ENCODE peak calls at places on chromosomes 3 and 15, in five cellular contexts. F is astrocyte, L is heart left ventricle, N is thyroid gland, A is fibroblast of lung. M is an unnamed sample.

GRCh38 chr15:59918994-59919951 is 84.8 kb upstream of the FOXB1 start:
- DNase-seq in A (peak; percentile 88), F (peak; percentile 81), L (no peak), N (no peak), M (no peak)

GRCh38 chr3:18657858-18658820 is 233.0 kb upstream of the SATB1 start:
- DNase-seq in F (no peak), N (no peak), A (no peak), L (no peak), M (no peak)

GRCh38 chr15:98942966-98943584 is 64.5 kb downstream of the PGPEP1L start:
- DNase-seq in A (peak; percentile 83), L (no peak), N (no peak), F (peak; percentile 78), M (no peak)

GRCh38 chr3:52406791-52407510 is 38.0 kb downstream of the SEMA3G start:
- DNase-seq in L (peak; percentile 24), A (no peak), F (no peak), N (no peak), M (no peak)

GRCh38 chr3:61253756-61254155 is 2.5 kb upstream of the FHIT start:
- DNase-seq in F (no peak), L (no peak), A (no peak), N (no peak), M (no peak)

GRCh38 chr3:155594836-155595235 is 150.0 kb downstream of the PLCH1 start:
- DNase-seq in N (no peak), F (no peak), A (no peak), L (no peak), M (no peak)

GRCh38 chr15:50979041-50979440 is 70.6 kb downstream of the AP4E1 start:
- DNase-seq in F (peak; percentile 79), N (no peak), A (peak; percentile 82), L (no peak), M (no peak)

GRCh38 chr3:15063238-15063637 is 1.9 kb downstream of the MRPS25 start:
- DNase-seq in N (peak; percentile 33), L (peak; percentile 37), F (no peak), A (no peak), M (peak; percentile 52)

GRCh38 chr15:45378149-45378912 is at the start of gene GATM:
- DNase-seq in F (peak; percentile 76), N (peak; percentile 78), L (peak; percentile 92), A (peak; percentile 85), M (peak; percentile 76)

GRCh38 chr15:77187751-77188464 is 117.0 kb upstream of the TSPAN3 start:
- DNase-seq in N (peak; percentile 8), A (peak; percentile 58), L (peak; percentile 50), F (peak; percentile 58), M (peak; percentile 47)

GRCh38 chr3:134040066-134040465 is 10.3 kb upstream of the SLCO2A1 start:
- DNase-seq in A (no peak), F (no peak), L (no peak), N (no peak), M (no peak)

GRCh38 chr3:45896956-45897355 is 10.6 kb downstream of the CCR9 start:
- DNase-seq in A (peak; percentile 71), F (peak; percentile 65), N (no peak), L (no peak), M (no peak)

GRCh38 chr15:49814709-49815108 is 193.9 kb downstream of the DTWD1 start:
- DNase-seq in A (no peak), N (no peak), L (no peak), F (no peak), M (no peak)

GRCh38 chr15:29939404-29939803 is 117.1 kb upstream of the TJP1 start:
- DNase-seq in N (no peak), L (no peak), A (peak; percentile 56), F (peak; percentile 36), M (no peak)

GRCh38 chr15:55246567-55246966 is 43.0 kb downstream of the RAB27A start:
- DNase-seq in F (no peak), N (no peak), L (no peak), A (no peak), M (no peak)

GRCh38 chr15:55245058-55245457 is 44.6 kb downstream of the RAB27A start:
- DNase-seq in A (no peak), F (no peak), L (no peak), N (no peak), M (no peak)

GRCh38 chr15:55247766-55248427 is 41.7 kb downstream of the RAB27A start:
- DNase-seq in A (no peak), N (no peak), F (no peak), L (no peak), M (no peak)

GRCh38 chr15:55248895-55249294 is 40.7 kb downstream of the RAB27A start:
- DNase-seq in L (no peak), F (no peak), N (no peak), A (no peak), M (no peak)

DNA sequence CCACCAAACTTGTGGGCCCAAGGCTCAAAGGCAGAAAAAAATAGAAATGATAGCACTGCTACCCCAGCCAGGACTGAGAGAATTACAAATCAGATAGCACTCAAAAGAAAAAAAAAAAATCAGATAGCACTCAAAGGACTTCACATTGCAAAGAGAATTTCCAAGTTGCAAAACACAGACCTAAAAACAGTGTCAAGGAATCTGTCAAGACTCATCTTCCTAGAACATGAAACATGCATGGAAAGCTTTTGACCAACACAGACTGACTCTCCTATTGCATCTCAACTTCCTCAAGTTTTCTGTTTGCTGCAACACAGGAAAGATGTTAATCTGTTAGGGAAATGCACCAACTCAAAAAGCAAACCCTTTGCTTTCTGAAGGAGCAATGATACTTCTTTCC is 42.3 kb downstream of the RAB27A start:
- DNase-seq in A (no peak), L (no peak), N (no peak), F (no peak), M (no peak)
- H3K4me1 ChIP-seq in A (no peaks in the 10 kb centered on the region), L (no peaks in the 10 kb centered on the region), N (no peaks in the 10 kb centered on the region), F (no peaks in the 10 kb centered on the region), M (peaks cover 3% of the 10 kb centered on the region)

GRCh38 chr3:13657660-13658435 is 108.9 kb downstream of the FBLN2 start:
- DNase-seq in F (no peak), L (peak; percentile 49), N (peak; percentile 52), A (no peak), M (peak; percentile 48)
- H3K4me3 ChIP-seq in F (no peak overlapping the region), L (no peak overlapping the region), N (no peak overlapping the region), A (no peak overlapping the region), M (no peak overlapping the region)

GRCh38 chr3:112382543-112383160 is 49.7 kb downstream of the CD200 start:
- DNase-seq in N (no peak), A (peak; percentile 47), L (no peak), F (peak; percentile 31), M (no peak)
- H3K27ac ChIP-seq in N (peak overlapping the region; percentile 46), A (no peak overlapping the region), L (no peak overlapping the region), F (no peak overlapping the region), M (no peak overlapping the region)

DNA sequence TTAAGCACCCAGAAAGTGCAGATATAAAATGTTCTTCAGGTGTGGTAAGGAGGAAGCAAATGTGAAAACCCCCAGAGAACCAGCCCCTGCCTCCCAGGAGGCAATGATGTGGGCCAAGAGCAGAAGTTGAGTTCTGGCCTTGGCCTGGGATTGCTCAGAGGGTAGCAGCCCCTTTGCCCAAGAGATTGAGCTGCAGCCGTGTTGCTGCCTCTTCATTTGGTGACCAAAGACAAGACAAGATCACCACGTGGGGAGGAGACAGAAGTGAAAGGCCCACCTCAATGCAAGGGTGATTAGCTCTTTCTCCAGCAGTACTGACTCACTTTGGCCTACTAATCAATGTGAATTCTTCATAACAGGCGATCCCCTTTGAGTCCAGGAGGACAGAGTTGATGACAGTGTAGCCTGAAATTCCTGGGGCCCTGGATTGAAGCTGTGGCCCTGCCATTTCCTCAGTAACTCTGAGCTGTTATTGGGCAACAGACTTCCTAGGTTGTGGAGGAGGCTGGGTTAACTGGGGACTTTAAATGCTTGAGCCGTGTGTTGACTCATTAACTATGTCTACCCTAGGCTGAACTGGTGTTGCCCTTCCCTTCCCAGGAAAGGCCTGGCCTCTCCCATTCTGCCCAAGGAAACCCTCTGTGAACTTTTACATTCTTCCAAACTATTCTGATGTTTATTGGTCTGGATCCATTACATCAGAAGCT is 86.5 kb downstream of the ST6GAL1 start:
- DNase-seq in A (peak; percentile 15), L (no peak), F (no peak), N (no peak), M (no peak)
- H3K4me1 ChIP-seq in A (no peaks in the 10 kb centered on the region), L (peaks cover 45% of the 10 kb centered on the region), F (no peaks in the 10 kb centered on the region), N (peaks cover 91% of the 10 kb centered on the region), M (no peaks in the 10 kb centered on the region)

DNA sequence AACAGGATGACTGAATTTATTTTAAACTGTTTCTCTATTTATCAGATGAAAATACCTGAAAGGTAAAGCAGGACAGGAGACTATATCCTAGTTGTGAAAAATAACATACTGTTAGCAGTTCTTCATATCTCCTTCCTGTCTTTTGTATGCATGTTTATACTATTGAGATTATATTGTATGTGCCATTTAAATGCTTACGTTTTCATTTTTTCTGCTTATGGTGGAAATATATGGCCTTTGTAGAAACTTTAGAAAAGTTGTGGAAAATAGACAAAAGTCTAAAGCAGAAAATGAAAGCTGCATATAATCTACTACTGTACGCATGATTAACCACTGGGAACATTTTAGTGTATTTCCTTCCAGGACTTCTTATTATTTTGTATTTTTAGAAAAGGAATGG is 2.1 kb upstream of the PPM1L start:
- DNase-seq in F (no peak), A (no peak), N (no peak), L (no peak), M (no peak)
- H3K4me3 ChIP-seq in F (peak overlapping the region; percentile 73), A (peak overlapping the region; percentile 79), N (no peak overlapping the region), L (peak overlapping the region; percentile 90), M (peak overlapping the region; percentile 69)

GRCh38 chr3:120795959-120796358 is 53.4 kb downstream of the GTF2E1 start:
- DNase-seq in A (no peak), N (no peak), F (no peak), L (no peak), M (peak; percentile 65)
- H3K27ac ChIP-seq in A (no peak overlapping the region), N (no peak overlapping the region), F (no peak overlapping the region), L (no peak overlapping the region), M (no peak overlapping the region)

M was measured in small intestine.